ENCODE peak calls at places on chromosome 1, in six cellular contexts. H, B, Y, D, T and Q are unnamed samples.
A peak's percentile ranks its signal among the peaks of the same experiment; 100 is the strongest.

GRCh38 chr1:169890761-169891538 is 2.7 kb downstream of the SCYL3 start:
- DNase-seq in Y (no peak), T (peak; percentile 16), H (no peak), D (no peak), B (peak; percentile 52), Q (no peak)

GRCh38 chr1:154749078-154749760 is 120.9 kb downstream of the KCNN3 start:
- DNase-seq in D (no peak), T (no peak), H (no peak), Y (peak; percentile 24), B (peak; percentile 67), Q (no peak)

GRCh38 chr1:83794384-83794783 is 204.5 kb downstream of the TTLL7 start:
- DNase-seq in H (no peak), D (no peak), B (no peak), Y (no peak), T (no peak), Q (no peak)

GRCh38 chr1:57591854-57592253 is 168.0 kb upstream of the DAB1 start:
- DNase-seq in B (no peak), D (no peak), T (no peak), H (no peak), Y (no peak), Q (no peak)

GRCh38 chr1:206734499-206735142 is 36.0 kb upstream of the IL19 start:
- DNase-seq in B (peak; percentile 69), H (peak; percentile 43), Y (peak; percentile 27), T (peak; percentile 90), D (peak; percentile 83), Q (no peak)

GRCh38 chr1:32014937-32015363 is 1.3 kb downstream of the KHDRBS1 start:
- DNase-seq in Y (peak; percentile 33), H (no peak), D (no peak), B (no peak), T (no peak), Q (no peak)

GRCh38 chr1:21324368-21325137 is 34.3 kb upstream of the ECE1 start:
- DNase-seq in H (peak; percentile 90), T (peak; percentile 52), B (peak; percentile 86), D (peak; percentile 94), Y (peak; percentile 88), Q (peak; percentile 90)

GRCh38 chr1:19437911-19438310 is 47.4 kb downstream of the CAPZB start:
- DNase-seq in Y (peak; percentile 69), B (no peak), H (peak; percentile 86), D (peak; percentile 93), T (no peak), Q (no peak)

GRCh38 chr1:47182681-47183235 is 7.1 kb downstream of the PDZK1IP1 start:
- DNase-seq in Y (no peak), B (no peak), D (peak; percentile 55), H (no peak), T (no peak), Q (no peak)

GRCh38 chr1:109926662-109927300 is 16.1 kb downstream of the CSF1 start:
- DNase-seq in T (no peak), H (peak; percentile 87), B (no peak), Y (peak; percentile 66), D (no peak), Q (no peak)

GRCh38 chr1:48402619-48403018 is 69.4 kb downstream of the SPATA6 start:
- DNase-seq in T (no peak), D (no peak), Y (no peak), H (no peak), B (no peak), Q (no peak)

GRCh38 chr1:1869459-1869858 is 21.4 kb downstream of the GNB1 start:
- DNase-seq in B (no peak), D (no peak), T (no peak), Y (no peak), H (no peak), Q (no peak)

GRCh38 chr1:175419684-175420490 is 227.3 kb upstream of the KIAA0040 start:
- DNase-seq in Y (no peak), H (no peak), T (no peak), D (no peak), B (no peak), Q (no peak)

GRCh38 chr1:37186246-37186756 is 152.0 kb upstream of the GRIK3 start:
- DNase-seq in T (no peak), D (no peak), Y (no peak), H (no peak), B (no peak), Q (no peak)

GRCh38 chr1:181152892-181153633 is 64.6 kb downstream of the IER5 start:
- DNase-seq in B (no peak), T (no peak), Y (peak; percentile 93), D (peak; percentile 92), H (peak; percentile 94), Q (no peak)

GRCh38 chr1:23436520-23437354 is 12.2 kb upstream of the TCEA3 start:
- DNase-seq in H (no peak), T (no peak), Y (no peak), D (no peak), B (peak; percentile 27), Q (no peak)

GRCh38 chr1:89855413-89856123 is 34.7 kb downstream of the LRRC8D start:
- DNase-seq in H (peak; percentile 61), D (no peak), T (no peak), Y (peak; percentile 71), B (no peak), Q (no peak)

GRCh38 chr1:198678901-198679329 is 40.1 kb downstream of the PTPRC start:
- DNase-seq in D (no peak), B (peak; percentile 29), H (no peak), T (no peak), Y (no peak), Q (no peak)

GRCh38 chr1:46152021-46152420 is 19.6 kb upstream of the PIK3R3 start:
- DNase-seq in H (no peak), Y (peak; percentile 89), B (no peak), D (no peak), T (no peak), Q (no peak)

GRCh38 chr1:166975361-166976129 is at the start of gene ILDR2:
- DNase-seq in Y (peak; percentile 28), D (peak; percentile 86), T (peak; percentile 33), H (peak; percentile 25), B (peak; percentile 73), Q (no peak)